ENCODE peak calls at places on chromosomes 4 and X, in ten cellular contexts. M is DND-41; P is hypothalamus; S is activated CD4-positive, alpha-beta T cell treated with anti-CD3 and anti-CD28 coated beads, Interleukin-2, amount 50 U/mL, for 24 hours; W is SHP77; I is iris pigment epithelial cell; Y is choroid plexus epithelial cell; T is T follicular helper cell; D is ACHN; V is NCI-H1092. X is an unnamed sample.

GRCh38 chr4:20916106-20916505 is 215.8 kb downstream of the PACRGL start:
- DNase-seq in M (no peak), P (no peak), S (no peak), W (no peak), I (peak; percentile 77), Y (no peak), T (no peak), D (no peak), V (no peak), X (no peak)

GRCh38 chr4:61604054-61604453 is 403.9 kb downstream of the ADGRL3 start:
- DNase-seq in M (no peak), P (no peak), S (no peak), W (no peak), I (no peak), Y (no peak), T (no peak), D (no peak), V (no peak), X (no peak)

GRCh38 chr4:14749910-14750309 is 252.4 kb upstream of the CPEB2 start:
- DNase-seq in M (no peak), P (no peak), S (no peak), W (peak; percentile 36), I (peak; percentile 12), Y (peak; percentile 68), T (no peak), D (peak; percentile 2), V (peak; percentile 10), X (no peak)

GRCh38 chr4:93480452-93480851 is 348.1 kb upstream of the ATOH1 start:
- DNase-seq in M (no peak), P (no peak), S (no peak), W (no peak), I (no peak), Y (no peak), T (no peak), D (no peak), V (no peak), X (no peak)

GRCh38 chrX:134530845-134531244 is 70.9 kb downstream of the HPRT1 start:
- DNase-seq in M (no peak), P (no peak), S (no peak), W (no peak), I (no peak), Y (no peak), T (no peak), D (no peak), V (no peak), X (no peak)

GRCh38 chr4:127001898-127002297 is 630.9 kb upstream of the INTU start:
- DNase-seq in M (no peak), P (no peak), S (no peak), W (no peak), I (no peak), Y (no peak), T (no peak), D (no peak), V (no peak), X (no peak)

GRCh38 chrX:39487166-39488006 is 610.4 kb downstream of the BCOR start:
- DNase-seq in M (no peak), P (no peak), S (no peak), W (no peak), I (no peak), Y (no peak), T (no peak), D (no peak), V (no peak), X (no peak)

GRCh38 chr4:109609431-109609830 is 49.4 kb downstream of the MCUB start:
- DNase-seq in M (no peak), P (no peak), S (no peak), W (no peak), I (no peak), Y (no peak), T (no peak), D (no peak), V (no peak), X (no peak)

GRCh38 chr4:56908206-56909082 is 744 bp downstream of the REST start:
- DNase-seq in M (peak; percentile 69), P (no peak), S (peak; percentile 55), W (no peak), I (peak; percentile 78), Y (peak; percentile 71), T (peak; percentile 53), D (peak; percentile 61), V (no peak), X (peak; percentile 24)

GRCh38 chrX:39721570-39722279 is 376.0 kb downstream of the BCOR start:
- DNase-seq in M (no peak), P (no peak), S (no peak), W (no peak), I (peak; percentile 31), Y (peak; percentile 49), T (no peak), D (no peak), V (no peak), X (peak; percentile 62)

GRCh38 chrX:18889346-18889745 is 94.6 kb downstream of the PHKA2 start:
- DNase-seq in M (no peak), P (no peak), S (no peak), W (no peak), I (no peak), Y (no peak), T (no peak), D (no peak), V (no peak), X (no peak)

GRCh38 chrX:71378752-71379151 is 12.6 kb downstream of the TAF1 start:
- DNase-seq in M (no peak), P (no peak), S (no peak), W (no peak), I (no peak), Y (no peak), T (no peak), D (no peak), V (no peak), X (no peak)

GRCh38 chr4:143743591-143743990 is 43.1 kb upstream of the FREM3 start:
- DNase-seq in M (no peak), P (no peak), S (no peak), W (no peak), I (no peak), Y (peak; percentile 15), T (no peak), D (no peak), V (no peak), X (no peak)

X was measured in astrocyte of the cerebellum.